ENCODE peak calls at places on chromosomes 12 and 14, in ten cellular contexts. One of them, this sample, is unnamed.
A peak's percentile ranks its signal among the peaks of the same experiment; 100 is the strongest.

GRCh38 chr12:131000000-131000486 is 46.3 kb downstream of the ADGRD1 start:
- DNase-seq in IMR-90: no peak
- DNase-seq in H54: no peak
- DNase-seq in stimulated activated CD4-positive, alpha-beta T cell treated with anti-CD3 and anti-CD28 coated beads, TNF-alpha, amount 100 ng/mL, for 48 hours: no peak
- DNase-seq in GM04504: no peak
- DNase-seq in posterior cingulate gyrus: peak; percentile 55
- DNase-seq in hippocampal formation: no peak
- DNase-seq in skeletal muscle cell: no peak
- DNase-seq in bronchial epithelial cell: no peak
- DNase-seq in HFF-Myc: no peak
- DNase-seq in this sample: no peak

GRCh38 chr12:104522985-104523719 is 66.4 kb downstream of the CHST11 start:
- DNase-seq in IMR-90: no peak
- DNase-seq in H54: no peak
- DNase-seq in stimulated activated CD4-positive, alpha-beta T cell treated with anti-CD3 and anti-CD28 coated beads, TNF-alpha, amount 100 ng/mL, for 48 hours: no peak
- DNase-seq in GM04504: no peak
- DNase-seq in posterior cingulate gyrus: no peak
- DNase-seq in hippocampal formation: no peak
- DNase-seq in skeletal muscle cell: no peak
- DNase-seq in bronchial epithelial cell: no peak
- DNase-seq in HFF-Myc: no peak
- DNase-seq in this sample: no peak

GRCh38 chr12:68157295-68157871 is 2.2 kb downstream of the IFNG start:
- DNase-seq in IMR-90: no peak
- DNase-seq in H54: no peak
- DNase-seq in stimulated activated CD4-positive, alpha-beta T cell treated with anti-CD3 and anti-CD28 coated beads, TNF-alpha, amount 100 ng/mL, for 48 hours: no peak
- DNase-seq in GM04504: no peak
- DNase-seq in posterior cingulate gyrus: no peak
- DNase-seq in hippocampal formation: no peak
- DNase-seq in skeletal muscle cell: no peak
- DNase-seq in bronchial epithelial cell: peak; percentile 41
- DNase-seq in HFF-Myc: no peak
- DNase-seq in this sample: no peak

GRCh38 chr12:80709811-80710726 is 2.6 kb downstream of the MYF6 start:
- DNase-seq in IMR-90: no peak
- DNase-seq in H54: peak; percentile 15
- DNase-seq in stimulated activated CD4-positive, alpha-beta T cell treated with anti-CD3 and anti-CD28 coated beads, TNF-alpha, amount 100 ng/mL, for 48 hours: no peak
- DNase-seq in GM04504: no peak
- DNase-seq in posterior cingulate gyrus: no peak
- DNase-seq in hippocampal formation: no peak
- DNase-seq in skeletal muscle cell: no peak
- DNase-seq in bronchial epithelial cell: no peak
- DNase-seq in HFF-Myc: no peak
- DNase-seq in this sample: no peak

GRCh38 chr12:19301688-19302640 is 137.3 kb upstream of the AEBP2 start:
- DNase-seq in IMR-90: no peak
- DNase-seq in H54: no peak
- DNase-seq in stimulated activated CD4-positive, alpha-beta T cell treated with anti-CD3 and anti-CD28 coated beads, TNF-alpha, amount 100 ng/mL, for 48 hours: no peak
- DNase-seq in GM04504: no peak
- DNase-seq in posterior cingulate gyrus: no peak
- DNase-seq in hippocampal formation: no peak
- DNase-seq in skeletal muscle cell: no peak
- DNase-seq in bronchial epithelial cell: no peak
- DNase-seq in HFF-Myc: no peak
- DNase-seq in this sample: no peak

GRCh38 chr14:72779679-72780078 is 114.2 kb downstream of the DPF3 start:
- DNase-seq in IMR-90: no peak
- DNase-seq in H54: no peak
- DNase-seq in stimulated activated CD4-positive, alpha-beta T cell treated with anti-CD3 and anti-CD28 coated beads, TNF-alpha, amount 100 ng/mL, for 48 hours: no peak
- DNase-seq in GM04504: no peak
- DNase-seq in posterior cingulate gyrus: no peak
- DNase-seq in hippocampal formation: no peak
- DNase-seq in skeletal muscle cell: no peak
- DNase-seq in bronchial epithelial cell: peak; percentile 13
- DNase-seq in HFF-Myc: no peak
- DNase-seq in this sample: no peak

GRCh38 chr12:98439471-98440164 is 75.8 kb upstream of the TMPO start:
- DNase-seq in IMR-90: no peak
- DNase-seq in H54: no peak
- DNase-seq in stimulated activated CD4-positive, alpha-beta T cell treated with anti-CD3 and anti-CD28 coated beads, TNF-alpha, amount 100 ng/mL, for 48 hours: no peak
- DNase-seq in GM04504: no peak
- DNase-seq in posterior cingulate gyrus: no peak
- DNase-seq in hippocampal formation: no peak
- DNase-seq in skeletal muscle cell: no peak
- DNase-seq in bronchial epithelial cell: no peak
- DNase-seq in HFF-Myc: no peak
- DNase-seq in this sample: no peak

GRCh38 chr14:32203928-32204357 is 874 bp upstream of the RNU6-8 start:
- DNase-seq in IMR-90: no peak
- DNase-seq in H54: no peak
- DNase-seq in stimulated activated CD4-positive, alpha-beta T cell treated with anti-CD3 and anti-CD28 coated beads, TNF-alpha, amount 100 ng/mL, for 48 hours: no peak
- DNase-seq in GM04504: no peak
- DNase-seq in posterior cingulate gyrus: no peak
- DNase-seq in hippocampal formation: no peak
- DNase-seq in skeletal muscle cell: no peak
- DNase-seq in bronchial epithelial cell: no peak
- DNase-seq in HFF-Myc: no peak
- DNase-seq in this sample: no peak